ENCODE peak calls at places on chromosomes 5 and 9, in five cellular contexts. F, I, W, M and U are unnamed samples.

GRCh38 chr9:29039258-29039657 is 1466.0 kb upstream of the C9orf72 start:
- DNase-seq in F (no peak), I (no peak), W (no peak), M (no peak), U (no peak)

GRCh38 chr5:10303201-10303600 is 4.5 kb downstream of the CMBL start:
- DNase-seq in F (no peak), I (no peak), W (no peak), M (no peak), U (no peak)

GRCh38 chr5:130965342-130965741 is 199.7 kb downstream of the HINT1 start:
- DNase-seq in F (no peak), I (no peak), W (no peak), M (no peak), U (no peak)

GRCh38 chr5:138528208-138528607 is 14.8 kb downstream of the ETF1 start:
- DNase-seq in F (no peak), I (no peak), W (no peak), M (peak; percentile 73), U (no peak)

GRCh38 chr9:101026824-101027223 is 1.7 kb upstream of the PLPPR1 start:
- DNase-seq in F (no peak), I (no peak), W (no peak), M (peak; percentile 8), U (no peak)

GRCh38 chr9:68417762-68418161 is 61.4 kb downstream of the PGM5 start:
- DNase-seq in F (no peak), I (no peak), W (no peak), M (no peak), U (no peak)

GRCh38 chr5:24059006-24059405 is 551.6 kb downstream of the PRDM9 start:
- DNase-seq in F (no peak), I (no peak), W (no peak), M (no peak), U (no peak)

GRCh38 chr5:43274435-43275114 is 38.6 kb downstream of the HMGCS1 start:
- DNase-seq in F (no peak), I (no peak), W (no peak), M (no peak), U (no peak)

GRCh38 chr9:121399126-121399882 is 29.3 kb upstream of the STOM start:
- DNase-seq in F (no peak), I (no peak), W (no peak), M (no peak), U (no peak)

GRCh38 chr5:80904533-80905187 is 55.5 kb upstream of the RASGRF2 start:
- DNase-seq in F (peak; percentile 7), I (no peak), W (no peak), M (no peak), U (no peak)

GRCh38 chr9:117677578-117677977 is 26.6 kb upstream of the TLR4 start:
- DNase-seq in F (no peak), I (no peak), W (no peak), M (no peak), U (no peak)

GRCh38 chr5:1413211-1413610 is 32.0 kb downstream of the SLC6A3 start:
- DNase-seq in F (no peak), I (no peak), W (no peak), M (no peak), U (no peak)

GRCh38 chr9:121995997-121996396 is 97.1 kb downstream of the TTLL11 start:
- DNase-seq in F (no peak), I (no peak), W (no peak), M (no peak), U (no peak)

GRCh38 chr9:4489919-4490704 is at the start of gene SLC1A1:
- DNase-seq in F (peak; percentile 55), I (no peak), W (peak; percentile 43), M (no peak), U (peak; percentile 28)

GRCh38 chr9:79209012-79209411 is 362.8 kb upstream of the TLE4 start:
- DNase-seq in F (no peak), I (no peak), W (no peak), M (no peak), U (peak; percentile 5)

GRCh38 chr5:42767491-42768105 is 11.0 kb downstream of the CCDC152 start:
- DNase-seq in F (no peak), I (no peak), W (no peak), M (peak; percentile 19), U (no peak)

GRCh38 chr5:79699766-79700400 is 10.2 kb downstream of the CMYA5 start:
- DNase-seq in F (no peak), I (no peak), W (no peak), M (no peak), U (no peak)

GRCh38 chr9:75033789-75034473 is 5.8 kb upstream of the CARNMT1 start:
- DNase-seq in F (no peak), I (no peak), W (no peak), M (no peak), U (no peak)

GRCh38 chr9:120892748-120893584 is 16.0 kb upstream of the PHF19 start:
- DNase-seq in F (no peak), I (no peak), W (no peak), M (no peak), U (no peak)

GRCh38 chr5:37740331-37741066 is 99.3 kb downstream of the GDNF start:
- DNase-seq in F (no peak), I (no peak), W (no peak), M (no peak), U (no peak)

GRCh38 chr9:2725126-2725525 is 7.8 kb downstream of the KCNV2 start:
- DNase-seq in F (no peak), I (no peak), W (no peak), M (no peak), U (no peak)

GRCh38 chr9:120445974-120446373 is 134.0 kb downstream of the CDK5RAP2 start:
- DNase-seq in F (no peak), I (no peak), W (no peak), M (no peak), U (no peak)

GRCh38 chr9:93321220-93321610 is 130.3 kb upstream of the FAM120A start:
- DNase-seq in F (no peak), I (no peak), W (no peak), M (no peak), U (no peak)

GRCh38 chr9:128254362-128254761 is 21.4 kb downstream of the GOLGA2 start:
- DNase-seq in F (no peak), I (no peak), W (no peak), M (no peak), U (no peak)

GRCh38 chr5:5025774-5026406 is 114.2 kb upstream of the ADAMTS16 start:
- DNase-seq in F (no peak), I (no peak), W (no peak), M (peak; percentile 38), U (no peak)

GRCh38 chr5:132539716-132540115 is 3.6 kb downstream of the IL5 start:
- DNase-seq in F (no peak), I (no peak), W (no peak), M (peak; percentile 21), U (no peak)

GRCh38 chr5:134911285-134912215 is 6.6 kb downstream of the PCBD2 start:
- DNase-seq in F (no peak), I (no peak), W (no peak), M (no peak), U (no peak)

GRCh38 chr5:36728697-36729543 is 122.5 kb downstream of the SLC1A3 start:
- DNase-seq in F (no peak), I (no peak), W (no peak), M (peak; percentile 65), U (peak; percentile 40)

DNA sequence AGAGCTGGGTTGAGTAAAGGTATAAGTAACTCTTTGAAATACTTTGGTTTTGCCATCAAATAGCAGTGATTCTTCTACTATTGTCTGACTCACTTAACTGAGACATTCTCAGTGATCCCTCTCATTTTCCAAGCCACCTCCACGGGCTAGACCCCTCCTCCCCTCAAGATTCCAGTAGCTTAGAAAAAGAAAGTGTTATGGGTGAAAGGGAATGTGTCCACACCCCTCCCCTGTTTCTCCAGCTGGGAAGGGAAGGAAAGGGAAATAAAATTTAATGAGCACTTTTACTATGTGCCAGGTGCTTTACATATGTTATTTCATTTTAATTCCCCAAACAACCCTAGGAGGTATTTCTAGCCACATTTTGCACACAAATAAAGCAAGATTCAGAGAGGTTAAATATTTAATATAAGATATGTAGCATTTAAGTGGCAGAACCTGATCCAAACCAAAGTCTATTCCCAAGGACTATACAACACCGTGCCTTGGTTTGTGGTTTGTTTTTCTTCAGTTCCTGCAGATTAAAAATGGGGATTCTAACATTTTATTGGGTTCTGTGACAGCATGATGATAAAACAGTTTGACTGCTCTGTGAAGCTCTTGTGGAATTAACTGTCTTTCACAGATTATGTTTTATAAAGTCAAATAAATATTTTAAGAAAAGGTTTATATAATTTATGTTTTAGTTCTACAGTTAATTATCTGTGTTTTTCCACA is 135.9 kb downstream of the ZSWIM6 start:
- DNase-seq in F (no peak), I (no peak), W (no peak), M (no peak), U (no peak)
- TF ChIP-seq ZNF274 in F (no peak), I (no peak), W (no peak), M (no peak), U (no peak)

GRCh38 chr5:69329905-69330489 is 2.6 kb downstream of the CCDC125 start:
- DNase-seq in F (no peak), I (no peak), W (no peak), M (no peak), U (no peak)

GRCh38 chr5:69334793-69335268 is 2.2 kb upstream of the CCDC125 start:
- DNase-seq in F (no peak), I (peak; percentile 67), W (peak; percentile 57), M (peak; percentile 72), U (peak; percentile 57)

GRCh38 chr5:69331528-69332445 is 814 bp downstream of the CCDC125 start:
- DNase-seq in F (no peak), I (no peak), W (no peak), M (peak; percentile 86), U (no peak)

GRCh38 chr5:69335341-69335975 is 2.9 kb upstream of the CCDC125 start:
- DNase-seq in F (no peak), I (no peak), W (no peak), M (no peak), U (no peak)
- TF ChIP-seq ZNF274 in F (no peak), I (no peak), W (no peak), M (no peak), U (no peak)

GRCh38 chr9:107390806-107391205 is 98.8 kb downstream of the KLF4 start:
- DNase-seq in F (no peak), I (no peak), W (no peak), M (no peak), U (no peak)

GRCh38 chr9:107387401-107387800 is 102.2 kb downstream of the KLF4 start:
- DNase-seq in F (no peak), I (no peak), W (no peak), M (no peak), U (no peak)

GRCh38 chr9:107390319-107390718 is 99.2 kb downstream of the KLF4 start:
- DNase-seq in F (no peak), I (no peak), W (no peak), M (no peak), U (no peak)

GRCh38 chr9:107389617-107390071 is 99.9 kb downstream of the KLF4 start:
- DNase-seq in F (no peak), I (no peak), W (no peak), M (peak; percentile 65), U (no peak)

DNA sequence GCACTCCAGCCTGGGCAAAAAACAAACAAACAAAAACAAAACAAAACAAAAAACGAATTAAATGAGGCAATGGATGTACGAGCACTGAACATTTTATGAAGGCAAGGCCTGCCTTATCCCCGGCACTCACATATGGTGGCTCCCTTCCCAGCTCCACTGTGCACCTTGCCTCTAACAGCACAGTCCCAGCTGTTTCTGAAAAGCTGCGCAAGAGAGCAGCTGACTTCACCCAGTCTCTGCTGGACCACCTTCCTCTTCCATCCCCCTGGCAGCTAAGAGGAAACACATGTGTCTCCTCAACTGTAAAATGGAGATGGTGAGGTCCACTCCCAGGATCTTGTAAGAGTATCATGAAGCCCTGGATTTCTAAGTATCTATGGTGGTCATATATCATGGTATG is 100.7 kb downstream of the KLF4 start:
- DNase-seq in F (no peak), I (no peak), W (no peak), M (no peak), U (no peak)
- TF ChIP-seq ZNF274 in F (no peak), I (no peak), W (no peak), M (no peak), U (no peak)

GRCh38 chr5:144549580-144549979 is 378.9 kb downstream of the KCTD16 start:
- DNase-seq in F (no peak), I (no peak), W (no peak), M (no peak), U (no peak)
- TF ChIP-seq ZNF274 in F (no peak), I (no peak), W (no peak), M (no peak), U (no peak)